ENCODE peak calls at places on chromosomes 7 and 10, in ten cellular contexts. S is ureter; M is GM13976; E is stimulated activated CD8-positive, alpha-beta memory T cell treated with anti-CD3 and anti-CD28 coated beads, Interleukin-15, amount 100 ng/mL, for 1 hour; Q is stimulated activated naive CD8-positive, alpha-beta T cell treated with anti-CD3 and anti-CD28 coated beads, Interleukin-15, amount 100 ng/mL, for 72 hours; O is kidney; K is A549; B is activated CD8-positive, alpha-beta memory T cell treated with anti-CD3 and anti-CD28 coated beads for 48 hours; T is activated T-cell treated with anti-CD3 and anti-CD28 coated beads, Interleukin-2, amount 50 U/mL, for 48 hours; D is Panc1. P is an unnamed sample.

GRCh38 chr7:105097619-105098018 is 83.6 kb downstream of the KMT2E start:
- DNase-seq in M (no peak), Q (no peak), B (no peak), K (peak), T (no peak), O (no peak), S (no peak), E (no peak), D (peak), P (no peak)

GRCh38 chr10:125158528-125159485 is 1.6 kb downstream of the CTBP2 start:
- DNase-seq in D (no peak), S (peak), Q (no peak), K (peak), M (peak), T (peak), E (no peak), B (no peak), O (peak), P (peak)

GRCh38 chr10:119153661-119154060 is 11.9 kb downstream of the SFXN4 start:
- DNase-seq in E (no peak), T (no peak), Q (no peak), D (no peak), B (no peak), S (no peak), O (no peak), M (no peak), K (no peak), P (no peak)

GRCh38 chr10:43043773-43044394 is 33.0 kb upstream of the RET start:
- DNase-seq in O (peak), E (no peak), D (no peak), M (no peak), T (no peak), K (no peak), Q (no peak), S (no peak), B (no peak), P (no peak)

GRCh38 chr7:91242097-91242846 is 22.0 kb upstream of the FZD1 start:
- DNase-seq in B (no peak), Q (no peak), D (no peak), M (no peak), O (no peak), K (no peak), E (no peak), S (no peak), T (no peak), P (no peak)

GRCh38 chr7:105713488-105714465 is 132.5 kb upstream of the EFCAB10 start:
- DNase-seq in Q (no peak), T (no peak), B (no peak), O (no peak), S (no peak), K (no peak), D (no peak), E (no peak), M (no peak), P (no peak)

GRCh38 chr7:146115665-146116451 is 743 bp upstream of the CNTNAP2 start:
- DNase-seq in T (peak), B (no peak), S (peak), M (peak), D (no peak), E (no peak), Q (peak), K (no peak), O (peak), P (peak)

GRCh38 chr7:23331132-23331531 is 32.0 kb downstream of the MALSU1 start:
- DNase-seq in K (no peak), M (no peak), Q (no peak), T (no peak), E (no peak), B (no peak), S (no peak), D (no peak), O (no peak), P (no peak)

GRCh38 chr10:26946103-26946907 is 85.5 kb upstream of the ABI1 start:
- DNase-seq in M (no peak), E (no peak), S (peak), K (no peak), Q (no peak), T (no peak), D (no peak), O (no peak), B (no peak), P (no peak)

GRCh38 chr7:136009488-136010079 is 32.4 kb upstream of the MTPN start:
- DNase-seq in Q (no peak), B (no peak), D (peak), M (peak), K (peak), O (no peak), S (no peak), T (no peak), E (no peak), P (no peak)

P was measured in lung.